ENCODE peak calls at places on chromosomes 1 and 21, in four cellular contexts. K is mammary epithelial cell, Z is PC-3, L is pancreas. I is an unnamed sample.

GRCh38 chr1:209850342-209850979 is 22.7 kb downstream of the UTP25 start:
- DNase-seq in K (peak), Z (peak), L (no peak), I (peak)

GRCh38 chr1:193707271-193708015 is 521.0 kb upstream of the B3GALT2 start:
- DNase-seq in K (peak), Z (peak), L (no peak), I (no peak)

GRCh38 chr1:245997471-245998258 is 509.4 kb downstream of the SMYD3 start:
- DNase-seq in K (peak), Z (peak), L (peak), I (peak)

GRCh38 chr1:162285149-162285561 is 91.5 kb downstream of the SPATA46 start:
- DNase-seq in K (peak), Z (peak), L (peak), I (peak)

GRCh38 chr1:155198547-155198906 is 9.2 kb downstream of the THBS3 start:
- DNase-seq in K (no peak), Z (no peak), L (no peak), I (no peak)

GRCh38 chr1:45929257-45929687 is 125.9 kb downstream of the MAST2 start:
- DNase-seq in K (peak), Z (peak), L (no peak), I (no peak)

GRCh38 chr1:3417954-3418353 is 36.5 kb upstream of the ARHGEF16 start:
- DNase-seq in K (no peak), Z (no peak), L (no peak), I (no peak)

GRCh38 chr1:7783178-7783711 is 846 bp upstream of the PER3 start:
- DNase-seq in K (peak), Z (peak), L (peak), I (peak)

GRCh38 chr1:151510957-151511635 is at the start of gene CGN:
- DNase-seq in K (peak), Z (peak), L (peak), I (peak)

GRCh38 chr1:119674835-119675289 is 26.8 kb upstream of the ZNF697 start:
- DNase-seq in K (peak), Z (peak), L (peak), I (no peak)

GRCh38 chr1:84365225-84366221 is 32.8 kb upstream of the DNASE2B start:
- DNase-seq in K (peak), Z (peak), L (no peak), I (no peak)

GRCh38 chr21:38898422-38899098 is 92.8 kb downstream of the ETS2 start:
- DNase-seq in K (no peak), Z (peak), L (no peak), I (no peak)

GRCh38 chr1:99963041-99963795 is 6.6 kb upstream of the SLC35A3 start:
- DNase-seq in K (peak), Z (peak), L (no peak), I (no peak)

GRCh38 chr1:40045182-40045581 is 4.7 kb downstream of the CAP1 start:
- DNase-seq in K (peak), Z (no peak), L (no peak), I (no peak)

GRCh38 chr1:3827813-3828307 is 29.2 kb downstream of the CEP104 start:
- DNase-seq in K (no peak), Z (peak), L (no peak), I (no peak)

GRCh38 chr1:159012495-159012894 is 2.8 kb downstream of the IFI16 start:
- DNase-seq in K (peak), Z (no peak), L (no peak), I (no peak)

GRCh38 chr1:101163406-101163770 is 73.4 kb upstream of the S1PR1 start:
- DNase-seq in K (no peak), Z (no peak), L (no peak), I (no peak)

GRCh38 chr21:9756677-9757076 is 764.7 kb upstream of the TPTE start:
- DNase-seq in K (no peak), Z (no peak), L (no peak), I (no peak)

GRCh38 chr1:47230692-47231313 is 1.2 kb downstream of the TAL1 start:
- DNase-seq in K (no peak), Z (no peak), L (no peak), I (no peak)

GRCh38 chr1:16115468-16116363 is 40.2 kb downstream of the EPHA2 start:
- DNase-seq in K (no peak), Z (no peak), L (no peak), I (no peak)

GRCh38 chr1:192225266-192225665 is 67.0 kb downstream of the RGS18 start:
- DNase-seq in K (no peak), Z (no peak), L (no peak), I (no peak)

GRCh38 chr1:216926681-216927080 is 203.5 kb upstream of the ESRRG start:
- DNase-seq in K (no peak), Z (no peak), L (no peak), I (no peak)

GRCh38 chr1:40362699-40363098 is 10.8 kb upstream of the SMAP2 start:
- DNase-seq in K (no peak), Z (no peak), L (no peak), I (no peak)

GRCh38 chr21:41361786-41362604 is at the start of gene MX2:
- DNase-seq in K (no peak), Z (peak), L (no peak), I (peak)

GRCh38 chr21:27406297-27407009 is 439.6 kb upstream of the ADAMTS5 start:
- DNase-seq in K (no peak), Z (no peak), L (no peak), I (no peak)

GRCh38 chr1:18879221-18879790 is 19.8 kb upstream of the TAS1R2 start:
- DNase-seq in K (no peak), Z (no peak), L (no peak), I (no peak)

GRCh38 chr1:224175615-224176014 is 7.4 kb upstream of the DEGS1 start:
- DNase-seq in K (no peak), Z (no peak), L (no peak), I (no peak)

GRCh38 chr1:230153655-230154296 is 86.7 kb downstream of the GALNT2 start:
- DNase-seq in K (peak), Z (no peak), L (no peak), I (no peak)

GRCh38 chr1:227487606-227488005 is 75.8 kb upstream of the ZNF678 start:
- DNase-seq in K (no peak), Z (no peak), L (no peak), I (no peak)

GRCh38 chr1:210855440-210855839 is 278.5 kb downstream of the KCNH1 start:
- DNase-seq in K (no peak), Z (no peak), L (no peak), I (no peak)

GRCh38 chr21:41892726-41893125 is 13.6 kb upstream of the PRDM15 start:
- DNase-seq in K (no peak), Z (no peak), L (no peak), I (no peak)

GRCh38 chr1:218498061-218498938 is 153.2 kb downstream of the TGFB2 start:
- DNase-seq in K (peak), Z (peak), L (no peak), I (no peak)

GRCh38 chr1:247373721-247374141 is 42.1 kb upstream of the ZNF496 start:
- DNase-seq in K (peak), Z (no peak), L (no peak), I (no peak)

GRCh38 chr1:229699613-229700242 is 73.7 kb downstream of the URB2 start:
- DNase-seq in K (no peak), Z (no peak), L (no peak), I (no peak)

GRCh38 chr1:34829250-34829649 is 30.3 kb downstream of the SMIM12 start:
- DNase-seq in K (no peak), Z (no peak), L (no peak), I (no peak)

GRCh38 chr1:19720973-19721372 is 56.3 kb downstream of the HTR6 start:
- DNase-seq in K (no peak), Z (no peak), L (no peak), I (no peak)

GRCh38 chr1:183244466-183244865 is 58.4 kb downstream of the LAMC2 start:
- DNase-seq in K (no peak), Z (no peak), L (peak), I (peak)

GRCh38 chr1:234543442-234544093 is 64.6 kb upstream of the TARBP1 start:
- DNase-seq in K (no peak), Z (no peak), L (peak), I (peak)

GRCh38 chr1:233459968-233460367 is 132.4 kb downstream of the MAP3K21 start:
- DNase-seq in K (no peak), Z (no peak), L (no peak), I (no peak)

GRCh38 chr1:93608188-93609109 is 73.2 kb downstream of the BCAR3 start:
- DNase-seq in K (no peak), Z (no peak), L (no peak), I (no peak)
- TF ChIP-seq CTCF in K (no peak), Z (no peak), L (no peak), I (no peak)

GRCh38 chr1:54812801-54813478 is 11.8 kb upstream of the TTC22 start:
- DNase-seq in K (no peak), Z (no peak), L (no peak), I (no peak)

GRCh38 chr1:54815086-54815876 is 14.2 kb upstream of the TTC22 start:
- DNase-seq in K (no peak), Z (no peak), L (no peak), I (peak)

GRCh38 chr1:54813479-54814147 is 12.5 kb upstream of the TTC22 start:
- DNase-seq in K (no peak), Z (no peak), L (no peak), I (no peak)

GRCh38 chr1:54814571-54814970 is 13.4 kb upstream of the TTC22 start:
- DNase-seq in K (no peak), Z (no peak), L (no peak), I (no peak)

GRCh38 chr1:54814148-54814498 is 13.0 kb upstream of the TTC22 start:
- DNase-seq in K (no peak), Z (no peak), L (no peak), I (peak)
- H3K4me3 ChIP-seq in K (no peak), Z (no peak), L (no peak), I (no peak)

GRCh38 chr21:33542640-33543504 is at the start of gene SON:
- DNase-seq in K (peak), Z (peak), L (peak), I (peak)
- H3K27ac ChIP-seq in K (peak), Z (peak), L (peak), I (peak)

GRCh38 chr1:13697738-13698137 is 2.2 kb upstream of the PRDM2 start:
- DNase-seq in K (no peak), Z (peak), L (no peak), I (no peak)
- TF ChIP-seq CTCF in K (no peak), Z (peak), L (no peak), I (no peak)

DNA sequence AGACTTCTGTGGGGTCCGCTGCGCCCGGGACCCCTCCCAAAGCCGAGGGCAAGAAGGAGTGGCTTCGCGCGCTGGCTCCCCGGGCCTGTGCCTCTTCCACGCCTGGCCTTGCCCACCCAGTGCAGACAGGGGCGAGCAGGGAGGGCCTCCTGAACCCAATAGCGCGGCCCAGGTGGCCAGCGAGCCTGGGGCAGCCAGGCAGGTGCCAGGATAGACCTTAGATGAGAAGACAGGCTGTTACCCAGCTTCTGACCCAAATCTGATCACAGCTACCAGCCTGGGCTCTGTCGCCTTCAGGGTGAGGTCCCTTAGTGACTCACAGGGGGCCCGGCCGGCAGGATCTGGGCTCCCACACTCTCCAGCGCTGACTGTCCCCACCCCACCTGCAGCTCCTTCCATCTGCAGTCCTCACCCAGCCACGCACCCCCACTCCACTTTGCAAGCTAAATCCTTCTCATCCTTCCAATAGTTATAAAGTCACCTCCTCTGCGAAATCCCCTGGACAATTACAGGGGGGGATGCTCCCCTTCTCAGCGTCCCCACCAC is 9.6 kb downstream of the CLEC20A start:
- DNase-seq in K (no peak), Z (no peak), L (no peak), I (no peak)
- H3K4me3 ChIP-seq in K (no peak), Z (no peak), L (no peak), I (peak)

GRCh38 chr1:164753521-164754077 is 194.6 kb downstream of the PBX1 start:
- DNase-seq in K (no peak), Z (no peak), L (no peak), I (no peak)
- H3K27ac ChIP-seq in K (no peak), Z (no peak), L (peak), I (peak)

GRCh38 chr1:238552271-238552670 is 661.5 kb upstream of the ZP4 start:
- DNase-seq in K (no peak), Z (no peak), L (no peak), I (no peak)

GRCh38 chr1:238546118-238546517 is 655.4 kb upstream of the ZP4 start:
- DNase-seq in K (no peak), Z (no peak), L (no peak), I (no peak)

DNA sequence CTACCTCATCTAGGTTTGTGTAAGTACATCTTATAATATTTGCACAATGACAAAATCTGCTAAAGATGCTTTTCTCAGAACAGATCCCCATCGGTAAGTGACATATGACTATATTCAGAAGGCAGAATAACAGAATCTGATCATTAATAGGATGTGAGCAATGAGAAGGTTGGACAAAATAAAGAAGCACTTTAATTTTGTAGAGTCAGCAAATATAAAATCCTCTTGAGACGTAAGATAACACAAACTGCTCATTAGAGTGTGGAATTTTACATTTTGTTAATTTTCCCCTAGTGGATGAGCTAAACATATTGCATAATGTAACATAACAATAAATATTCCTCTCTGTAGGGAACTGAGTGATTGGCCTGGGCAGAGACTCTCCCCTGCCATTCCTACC is 658.4 kb upstream of the ZP4 start:
- DNase-seq in K (no peak), Z (no peak), L (no peak), I (no peak)
- TF ChIP-seq CTCF in K (no peak), Z (no peak), L (no peak), I (no peak)

GRCh38 chr21:46456750-46457149 is 1.9 kb upstream of the DIP2A start:
- DNase-seq in K (peak), Z (no peak), L (no peak), I (no peak)
- H3K4me3 ChIP-seq in K (no peak), Z (peak), L (no peak), I (no peak)

GRCh38 chr1:12473596-12474329 is 144.2 kb downstream of the DHRS3 start:
- DNase-seq in K (no peak), Z (no peak), L (no peak), I (no peak)
- H3K27ac ChIP-seq in K (no peak), Z (no peak), L (peak), I (peak)

GRCh38 chr1:62904537-62904936 is 120.6 kb downstream of the ATG4C start:
- DNase-seq in K (no peak), Z (no peak), L (no peak), I (no peak)

GRCh38 chr1:62908168-62908567 is 124.2 kb downstream of the ATG4C start:
- DNase-seq in K (no peak), Z (no peak), L (no peak), I (no peak)

GRCh38 chr1:62905309-62905708 is 121.4 kb downstream of the ATG4C start:
- DNase-seq in K (no peak), Z (peak), L (no peak), I (no peak)

GRCh38 chr1:62905872-62906271 is 121.9 kb downstream of the ATG4C start:
- DNase-seq in K (no peak), Z (no peak), L (no peak), I (no peak)

DNA sequence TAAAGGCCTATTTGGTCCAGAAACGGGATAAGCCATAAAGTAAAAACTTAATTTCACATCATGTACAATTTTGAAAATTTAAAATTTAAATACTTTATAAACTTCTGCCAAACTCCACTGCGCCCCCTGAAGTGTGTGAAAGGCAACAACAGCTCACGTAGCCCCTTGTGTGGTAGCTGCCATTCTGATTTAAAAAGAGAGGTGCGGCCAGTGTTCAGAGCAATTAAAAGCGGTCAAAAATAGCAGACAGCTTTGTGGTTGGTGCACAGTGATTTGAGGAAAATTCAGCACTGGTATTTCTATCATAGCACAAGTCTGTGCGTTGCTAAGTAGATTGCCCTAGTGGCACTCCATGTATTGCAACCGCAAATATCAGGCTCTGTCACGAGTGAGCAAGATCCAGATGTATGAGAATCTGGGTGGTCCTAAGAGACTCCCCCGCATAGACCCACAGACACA is 122.5 kb downstream of the ATG4C start:
- DNase-seq in K (no peak), Z (peak), L (no peak), I (no peak)
- TF ChIP-seq CTCF in K (peak), Z (peak), L (no peak), I (no peak)

I was measured in breast epithelium.